ENCODE peak calls at places on chromosomes 11 and 22, in five cellular contexts. O is IMR-90; W is activated T-helper 1 cell treated with anti-CD3 and anti-CD28 coated beads, Interleukin-2, amount 50 U/mL, for 16 hours; Y is A172; H is heart right ventricle. N is an unnamed sample.

GRCh38 chr11:70472240-70472639 is 73.9 kb downstream of the CTTN start:
- DNase-seq in O (no peak), W (no peak), Y (no peak), H (no peak), N (no peak)

GRCh38 chr11:100574894-100575769 is 112.0 kb upstream of the ARHGAP42 start:
- DNase-seq in O (peak; percentile 59), W (no peak), Y (peak; percentile 11), H (no peak), N (peak; percentile 28)

GRCh38 chr11:19729141-19729540 is 16.5 kb downstream of the NAV2 start:
- DNase-seq in O (no peak), W (no peak), Y (no peak), H (no peak), N (no peak)

GRCh38 chr22:50526849-50527801 is 1.7 kb upstream of the SCO2 start:
- DNase-seq in O (no peak), W (no peak), Y (no peak), H (peak; percentile 67), N (peak; percentile 83)

GRCh38 chr22:41197808-41198585 is 7.1 kb upstream of the L3MBTL2 start:
- DNase-seq in O (no peak), W (no peak), Y (peak; percentile 26), H (peak; percentile 45), N (peak; percentile 84)

GRCh38 chr22:45094081-45094720 is 69.5 kb upstream of the NUP50 start:
- DNase-seq in O (no peak), W (no peak), Y (no peak), H (no peak), N (no peak)

GRCh38 chr11:33410086-33410765 is 153.0 kb downstream of the HIPK3 start:
- DNase-seq in O (no peak), W (no peak), Y (no peak), H (no peak), N (no peak)

GRCh38 chr11:44767421-44767820 is 40.7 kb downstream of the TSPAN18 start:
- DNase-seq in O (peak; percentile 64), W (no peak), Y (no peak), H (no peak), N (no peak)

GRCh38 chr11:57604289-57605010 is 7.0 kb downstream of the SERPING1 start:
- DNase-seq in O (no peak), W (no peak), Y (peak; percentile 20), H (no peak), N (no peak)

GRCh38 chr11:83566948-83567347 is 280.8 kb upstream of the CCDC90B start:
- DNase-seq in O (peak; percentile 83), W (no peak), Y (peak; percentile 85), H (no peak), N (peak; percentile 42)

GRCh38 chr11:22263613-22264012 is 70.7 kb downstream of the ANO5 start:
- DNase-seq in O (no peak), W (no peak), Y (no peak), H (no peak), N (no peak)

GRCh38 chr22:35445933-35446332 is 46.0 kb downstream of the MCM5 start:
- DNase-seq in O (no peak), W (no peak), Y (peak; percentile 53), H (no peak), N (no peak)

GRCh38 chr11:27055065-27055682 is 14.6 kb downstream of the BBOX1 start:
- DNase-seq in O (peak; percentile 37), W (no peak), Y (peak; percentile 73), H (no peak), N (peak; percentile 78)

GRCh38 chr11:57416436-57416835 is 10.5 kb downstream of the SLC43A3 start:
- DNase-seq in O (no peak), W (no peak), Y (no peak), H (no peak), N (no peak)

GRCh38 chr22:39220897-39221850 is 23.6 kb downstream of the PDGFB start:
- DNase-seq in O (peak; percentile 34), W (no peak), Y (peak; percentile 32), H (no peak), N (no peak)

GRCh38 chr11:55707029-55707428 is 45.0 kb downstream of the OR4C6 start:
- DNase-seq in O (peak; percentile 33), W (no peak), Y (peak; percentile 28), H (no peak), N (peak; percentile 4)

GRCh38 chr22:40560551-40560950 is 76.0 kb downstream of the MRTFA start:
- DNase-seq in O (peak; percentile 65), W (no peak), Y (no peak), H (no peak), N (no peak)

GRCh38 chr11:109197656-109198055 is 224.3 kb upstream of the C11orf87 start:
- DNase-seq in O (peak; percentile 7), W (no peak), Y (no peak), H (no peak), N (peak; percentile 3)

GRCh38 chr11:2102883-2103213 is 36.3 kb downstream of the IGF2 start:
- DNase-seq in O (no peak), W (no peak), Y (no peak), H (no peak), N (no peak)

GRCh38 chr11:117816846-117817212 is 7.7 kb downstream of the FXYD2 start:
- DNase-seq in O (no peak), W (no peak), Y (no peak), H (no peak), N (peak; percentile 58)

GRCh38 chr11:92932023-92932422 is 37.4 kb upstream of the MTNR1B start:
- DNase-seq in O (peak; percentile 23), W (no peak), Y (peak; percentile 11), H (no peak), N (peak; percentile 29)

GRCh38 chr22:30280495-30280894 is 8.8 kb downstream of the CASTOR1 start:
- DNase-seq in O (peak; percentile 77), W (no peak), Y (no peak), H (no peak), N (no peak)

GRCh38 chr22:23774922-23775436 is 2.3 kb downstream of the MMP11 start:
- DNase-seq in O (peak; percentile 33), W (no peak), Y (peak; percentile 51), H (no peak), N (peak; percentile 55)

GRCh38 chr11:87421422-87421821 is 383.7 kb downstream of the TMEM135 start:
- DNase-seq in O (peak; percentile 87), W (no peak), Y (peak; percentile 81), H (no peak), N (peak; percentile 34)

GRCh38 chr11:86676533-86677154 is 4.2 kb upstream of the ME3 start:
- DNase-seq in O (no peak), W (no peak), Y (no peak), H (no peak), N (no peak)

GRCh38 chr11:70568504-70569172 is 170.3 kb downstream of the CTTN start:
- DNase-seq in O (peak; percentile 24), W (no peak), Y (peak; percentile 79), H (peak; percentile 46), N (no peak)

GRCh38 chr22:37242395-37242918 is 1.6 kb downstream of the RAC2 start:
- DNase-seq in O (peak; percentile 38), W (peak; percentile 65), Y (peak; percentile 80), H (peak; percentile 43), N (peak; percentile 52)

GRCh38 chr11:2790581-2790925 is 90.8 kb upstream of the KCNQ1OT1 start:
- DNase-seq in O (no peak), W (no peak), Y (no peak), H (no peak), N (no peak)

GRCh38 chr11:8232414-8232813 is 31.3 kb downstream of the LMO1 start:
- DNase-seq in O (no peak), W (no peak), Y (no peak), H (no peak), N (no peak)

GRCh38 chr11:7671807-7672206 is 1.5 kb downstream of the CYB5R2 start:
- DNase-seq in O (no peak), W (no peak), Y (no peak), H (no peak), N (no peak)

GRCh38 chr22:45648320-45649070 is 23.1 kb upstream of the ATXN10 start:
- DNase-seq in O (no peak), W (no peak), Y (no peak), H (no peak), N (no peak)

GRCh38 chr11:116930177-116930576 is 92.8 kb upstream of the APOA1 start:
- DNase-seq in O (peak; percentile 40), W (no peak), Y (no peak), H (no peak), N (no peak)